ENCODE peak calls at places on chromosomes 7 and 10, in nine cellular contexts. One of them, this sample, is unnamed.

GRCh38 chr7:29265208-29265923 is 70.8 kb downstream of the CHN2 start:
- DNase-seq in pancreas: no peak
- DNase-seq in adipocyte: no peak
- DNase-seq in neural progenitor cell: peak; percentile 51
- DNase-seq in CD8-positive, alpha-beta T cell: no peak
- DNase-seq in heart left ventricle: no peak
- DNase-seq in neuronal stem cell: no peak
- DNase-seq in hepatocyte: no peak
- DNase-seq in adrenal gland: no peak
- DNase-seq in this sample: no peak

GRCh38 chr7:13627455-13627854 is 362.0 kb downstream of the ETV1 start:
- DNase-seq in pancreas: no peak
- DNase-seq in adipocyte: no peak
- DNase-seq in neural progenitor cell: no peak
- DNase-seq in CD8-positive, alpha-beta T cell: no peak
- DNase-seq in heart left ventricle: no peak
- DNase-seq in neuronal stem cell: no peak
- DNase-seq in hepatocyte: no peak
- DNase-seq in adrenal gland: no peak
- DNase-seq in this sample: no peak

GRCh38 chr7:69049341-69049740 is 548.9 kb upstream of the AUTS2 start:
- DNase-seq in pancreas: no peak
- DNase-seq in adipocyte: no peak
- DNase-seq in neural progenitor cell: no peak
- DNase-seq in CD8-positive, alpha-beta T cell: no peak
- DNase-seq in heart left ventricle: no peak
- DNase-seq in neuronal stem cell: no peak
- DNase-seq in hepatocyte: no peak
- DNase-seq in adrenal gland: no peak
- DNase-seq in this sample: no peak

GRCh38 chr10:18830277-18830676 is 171.0 kb downstream of the ARL5B start:
- DNase-seq in pancreas: no peak
- DNase-seq in adipocyte: no peak
- DNase-seq in neural progenitor cell: no peak
- DNase-seq in CD8-positive, alpha-beta T cell: no peak
- DNase-seq in heart left ventricle: no peak
- DNase-seq in neuronal stem cell: no peak
- DNase-seq in hepatocyte: no peak
- DNase-seq in adrenal gland: no peak
- DNase-seq in this sample: no peak

GRCh38 chr7:24981544-24981951 is 1.6 kb upstream of the OSBPL3 start:
- DNase-seq in pancreas: peak; percentile 26
- DNase-seq in adipocyte: peak; percentile 78
- DNase-seq in neural progenitor cell: peak; percentile 57
- DNase-seq in CD8-positive, alpha-beta T cell: peak; percentile 48
- DNase-seq in heart left ventricle: peak; percentile 75
- DNase-seq in neuronal stem cell: no peak
- DNase-seq in hepatocyte: peak; percentile 73
- DNase-seq in adrenal gland: peak; percentile 31
- DNase-seq in this sample: peak; percentile 87

GRCh38 chr7:28096713-28097112 is 83.9 kb downstream of the JAZF1 start:
- DNase-seq in pancreas: peak; percentile 35
- DNase-seq in adipocyte: peak; percentile 89
- DNase-seq in neural progenitor cell: peak; percentile 62
- DNase-seq in CD8-positive, alpha-beta T cell: no peak
- DNase-seq in heart left ventricle: no peak
- DNase-seq in neuronal stem cell: peak; percentile 51
- DNase-seq in hepatocyte: peak; percentile 73
- DNase-seq in adrenal gland: peak; percentile 64
- DNase-seq in this sample: peak; percentile 83

GRCh38 chr7:46485481-46486065 is 564.5 kb upstream of the IGFBP3 start:
- DNase-seq in pancreas: no peak
- DNase-seq in adipocyte: peak; percentile 22
- DNase-seq in neural progenitor cell: no peak
- DNase-seq in CD8-positive, alpha-beta T cell: no peak
- DNase-seq in heart left ventricle: no peak
- DNase-seq in neuronal stem cell: no peak
- DNase-seq in hepatocyte: no peak
- DNase-seq in adrenal gland: no peak
- DNase-seq in this sample: peak; percentile 57

GRCh38 chr10:34134602-34135001 is 680.5 kb downstream of the PARD3 start:
- DNase-seq in pancreas: no peak
- DNase-seq in adipocyte: no peak
- DNase-seq in neural progenitor cell: no peak
- DNase-seq in CD8-positive, alpha-beta T cell: no peak
- DNase-seq in heart left ventricle: no peak
- DNase-seq in neuronal stem cell: no peak
- DNase-seq in hepatocyte: no peak
- DNase-seq in adrenal gland: no peak
- DNase-seq in this sample: no peak

GRCh38 chr10:115355162-115355760 is 262.1 kb downstream of the ATRNL1 start:
- DNase-seq in pancreas: peak; percentile 32
- DNase-seq in adipocyte: peak; percentile 76
- DNase-seq in neural progenitor cell: peak; percentile 85
- DNase-seq in CD8-positive, alpha-beta T cell: no peak
- DNase-seq in heart left ventricle: no peak
- DNase-seq in neuronal stem cell: peak; percentile 65
- DNase-seq in hepatocyte: peak; percentile 82
- DNase-seq in adrenal gland: peak; percentile 56
- DNase-seq in this sample: peak; percentile 13

GRCh38 chr7:131235489-131236317 is 92.0 kb upstream of the MKLN1 start:
- DNase-seq in pancreas: peak; percentile 19
- DNase-seq in adipocyte: peak; percentile 85
- DNase-seq in neural progenitor cell: no peak
- DNase-seq in CD8-positive, alpha-beta T cell: peak; percentile 87
- DNase-seq in heart left ventricle: no peak
- DNase-seq in neuronal stem cell: no peak
- DNase-seq in hepatocyte: peak; percentile 18
- DNase-seq in adrenal gland: peak; percentile 45
- DNase-seq in this sample: peak; percentile 90

GRCh38 chr10:128739937-128740336 is 613.7 kb upstream of the MKI67 start:
- DNase-seq in pancreas: no peak
- DNase-seq in adipocyte: no peak
- DNase-seq in neural progenitor cell: no peak
- DNase-seq in CD8-positive, alpha-beta T cell: no peak
- DNase-seq in heart left ventricle: no peak
- DNase-seq in neuronal stem cell: no peak
- DNase-seq in hepatocyte: no peak
- DNase-seq in adrenal gland: no peak
- DNase-seq in this sample: no peak

GRCh38 chr7:106770191-106770590 is 94.9 kb upstream of the PIK3CG start:
- DNase-seq in pancreas: no peak
- DNase-seq in adipocyte: peak; percentile 86
- DNase-seq in neural progenitor cell: no peak
- DNase-seq in CD8-positive, alpha-beta T cell: no peak
- DNase-seq in heart left ventricle: no peak
- DNase-seq in neuronal stem cell: no peak
- DNase-seq in hepatocyte: no peak
- DNase-seq in adrenal gland: no peak
- DNase-seq in this sample: no peak

GRCh38 chr10:124383496-124383895 is 35.2 kb downstream of the OAT start:
- DNase-seq in pancreas: no peak
- DNase-seq in adipocyte: no peak
- DNase-seq in neural progenitor cell: no peak
- DNase-seq in CD8-positive, alpha-beta T cell: no peak
- DNase-seq in heart left ventricle: no peak
- DNase-seq in neuronal stem cell: no peak
- DNase-seq in hepatocyte: no peak
- DNase-seq in adrenal gland: no peak
- DNase-seq in this sample: no peak

GRCh38 chr7:135877799-135878198 is 99.4 kb downstream of the MTPN start:
- DNase-seq in pancreas: no peak
- DNase-seq in adipocyte: peak; percentile 19
- DNase-seq in neural progenitor cell: no peak
- DNase-seq in CD8-positive, alpha-beta T cell: no peak
- DNase-seq in heart left ventricle: no peak
- DNase-seq in neuronal stem cell: no peak
- DNase-seq in hepatocyte: peak; percentile 76
- DNase-seq in adrenal gland: no peak
- DNase-seq in this sample: no peak

GRCh38 chr7:148867571-148868377 is 16.3 kb downstream of the EZH2 start:
- DNase-seq in pancreas: no peak
- DNase-seq in adipocyte: no peak
- DNase-seq in neural progenitor cell: no peak
- DNase-seq in CD8-positive, alpha-beta T cell: no peak
- DNase-seq in heart left ventricle: no peak
- DNase-seq in neuronal stem cell: no peak
- DNase-seq in hepatocyte: no peak
- DNase-seq in adrenal gland: no peak
- DNase-seq in this sample: no peak
- H3K4me1 ChIP-seq in pancreas: no peaks in the 10 kb centered on the region
- H3K4me1 ChIP-seq in adipocyte: no peaks in the 10 kb centered on the region
- H3K4me1 ChIP-seq in neural progenitor cell: peaks cover 5% of the 10 kb centered on the region
- H3K4me1 ChIP-seq in CD8-positive, alpha-beta T cell: no peaks in the 10 kb centered on the region
- H3K4me1 ChIP-seq in heart left ventricle: peaks cover 9% of the 10 kb centered on the region
- H3K4me1 ChIP-seq in neuronal stem cell: peaks cover 1% of the 10 kb centered on the region
- H3K4me1 ChIP-seq in hepatocyte: no peaks in the 10 kb centered on the region
- H3K4me1 ChIP-seq in adrenal gland: peaks cover 3% of the 10 kb centered on the region
- H3K4me1 ChIP-seq in this sample: no peaks in the 10 kb centered on the region

GRCh38 chr10:86830043-86830591 is 73.7 kb downstream of the BMPR1A start:
- DNase-seq in pancreas: no peak
- DNase-seq in adipocyte: no peak
- DNase-seq in neural progenitor cell: no peak
- DNase-seq in CD8-positive, alpha-beta T cell: no peak
- DNase-seq in heart left ventricle: no peak
- DNase-seq in neuronal stem cell: no peak
- DNase-seq in hepatocyte: no peak
- DNase-seq in adrenal gland: no peak
- DNase-seq in this sample: no peak
- H3K4me1 ChIP-seq in pancreas: peaks cover 25% of the 10 kb centered on the region
- H3K4me1 ChIP-seq in adipocyte: peaks cover 12% of the 10 kb centered on the region
- H3K4me1 ChIP-seq in neural progenitor cell: peaks cover 13% of the 10 kb centered on the region
- H3K4me1 ChIP-seq in CD8-positive, alpha-beta T cell: no peaks in the 10 kb centered on the region
- H3K4me1 ChIP-seq in heart left ventricle: peaks cover 12% of the 10 kb centered on the region
- H3K4me1 ChIP-seq in neuronal stem cell: peaks cover 4% of the 10 kb centered on the region
- H3K4me1 ChIP-seq in hepatocyte: no peaks in the 10 kb centered on the region
- H3K4me1 ChIP-seq in adrenal gland: peaks cover 24% of the 10 kb centered on the region
- H3K4me1 ChIP-seq in this sample: no peaks in the 10 kb centered on the region

GRCh38 chr7:42235734-42236133 is 1.3 kb downstream of the GLI3 start:
- DNase-seq in pancreas: no peak
- DNase-seq in adipocyte: peak; percentile 53
- DNase-seq in neural progenitor cell: peak; percentile 39
- DNase-seq in CD8-positive, alpha-beta T cell: no peak
- DNase-seq in heart left ventricle: no peak
- DNase-seq in neuronal stem cell: no peak
- DNase-seq in hepatocyte: peak; percentile 21
- DNase-seq in adrenal gland: peak; percentile 25
- DNase-seq in this sample: peak; percentile 90
- H3K4me1 ChIP-seq in pancreas: no peaks in the 10 kb centered on the region
- H3K4me1 ChIP-seq in adipocyte: peaks cover 63% of the 10 kb centered on the region
- H3K4me1 ChIP-seq in neural progenitor cell: peaks cover 64% of the 10 kb centered on the region
- H3K4me1 ChIP-seq in CD8-positive, alpha-beta T cell: no peaks in the 10 kb centered on the region
- H3K4me1 ChIP-seq in heart left ventricle: peaks cover 6% of the 10 kb centered on the region
- H3K4me1 ChIP-seq in neuronal stem cell: peaks cover 15% of the 10 kb centered on the region
- H3K4me1 ChIP-seq in hepatocyte: peaks cover 27% of the 10 kb centered on the region
- H3K4me1 ChIP-seq in adrenal gland: peaks cover 19% of the 10 kb centered on the region
- H3K4me1 ChIP-seq in this sample: peaks cover 48% of the 10 kb centered on the region

DNA sequence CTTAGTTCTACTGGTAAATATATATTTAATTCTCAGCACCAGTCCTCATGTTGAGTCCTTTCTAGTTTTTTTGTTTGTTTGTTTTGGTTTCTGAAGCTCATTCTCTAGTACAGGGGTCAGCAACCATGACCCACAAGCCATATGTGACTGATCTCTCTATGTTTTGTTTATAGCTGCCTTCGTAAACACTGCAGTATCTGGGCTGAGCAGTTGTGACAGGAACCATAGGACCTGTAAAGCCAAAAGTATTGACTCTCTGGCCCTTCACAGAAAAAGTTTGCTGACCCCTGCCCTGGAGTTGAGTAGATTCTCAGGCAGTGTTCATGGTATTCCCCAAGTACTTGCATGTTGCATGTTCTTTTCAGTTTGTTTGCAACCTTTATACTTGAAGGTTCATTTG is 20.8 kb downstream of the NET1 start:
- DNase-seq in pancreas: no peak
- DNase-seq in adipocyte: no peak
- DNase-seq in neural progenitor cell: no peak
- DNase-seq in CD8-positive, alpha-beta T cell: no peak
- DNase-seq in heart left ventricle: no peak
- DNase-seq in neuronal stem cell: no peak
- DNase-seq in hepatocyte: no peak
- DNase-seq in adrenal gland: no peak
- DNase-seq in this sample: no peak
- H3K4me1 ChIP-seq in pancreas: peaks cover 11% of the 10 kb centered on the region
- H3K4me1 ChIP-seq in adipocyte: peaks cover 11% of the 10 kb centered on the region
- H3K4me1 ChIP-seq in neural progenitor cell: no peaks in the 10 kb centered on the region
- H3K4me1 ChIP-seq in CD8-positive, alpha-beta T cell: peaks cover 5% of the 10 kb centered on the region
- H3K4me1 ChIP-seq in heart left ventricle: no peaks in the 10 kb centered on the region
- H3K4me1 ChIP-seq in neuronal stem cell: peaks cover 2% of the 10 kb centered on the region
- H3K4me1 ChIP-seq in hepatocyte: no peaks in the 10 kb centered on the region
- H3K4me1 ChIP-seq in adrenal gland: no peaks in the 10 kb centered on the region
- H3K4me1 ChIP-seq in this sample: peaks cover 19% of the 10 kb centered on the region

DNA sequence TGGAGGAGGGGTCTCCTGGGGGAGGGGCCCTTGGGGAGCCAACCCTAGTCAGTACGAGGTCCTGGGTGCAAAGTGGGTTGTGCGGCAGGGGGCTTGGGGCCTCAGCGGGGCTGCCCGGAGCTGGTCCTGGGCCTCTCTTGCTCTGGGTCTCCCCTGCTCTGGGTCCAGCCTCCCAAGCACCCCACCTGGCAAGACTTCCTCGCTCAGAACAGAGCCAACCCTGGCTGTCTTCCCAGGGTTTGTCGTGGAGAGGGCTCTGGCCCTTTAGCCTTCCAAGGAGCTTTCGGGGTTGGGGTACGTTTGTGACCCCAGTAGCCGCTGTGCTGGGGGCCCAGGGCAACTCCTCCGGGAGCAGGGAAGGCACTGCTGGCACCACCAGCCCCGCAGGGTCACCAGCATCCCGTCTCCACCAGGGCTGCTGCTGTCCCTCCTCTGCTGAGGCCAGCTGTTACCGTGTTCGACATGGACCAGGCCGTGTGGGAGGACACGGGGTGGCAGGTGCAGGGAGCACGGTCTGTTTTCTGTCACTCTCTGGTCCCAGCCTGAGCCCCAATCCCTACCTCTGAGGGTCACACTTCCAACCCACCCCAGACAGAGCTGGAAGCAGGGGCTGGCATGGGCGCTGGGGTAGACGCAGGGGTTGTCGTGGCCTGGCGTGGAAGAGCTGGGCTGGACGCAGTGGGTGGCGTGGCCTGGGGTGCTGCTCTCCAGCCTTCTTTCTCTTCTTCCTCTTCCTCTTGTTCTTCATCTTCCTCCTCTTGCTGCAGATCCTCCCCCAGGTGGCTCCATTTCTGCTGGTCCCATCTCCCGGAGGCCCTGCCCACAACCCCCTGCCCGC is 22.9 kb downstream of the PWWP2B start:
- DNase-seq in pancreas: peak; percentile 61
- DNase-seq in adipocyte: no peak
- DNase-seq in neural progenitor cell: no peak
- DNase-seq in CD8-positive, alpha-beta T cell: no peak
- DNase-seq in heart left ventricle: peak; percentile 65
- DNase-seq in neuronal stem cell: no peak
- DNase-seq in hepatocyte: no peak
- DNase-seq in adrenal gland: peak; percentile 57
- DNase-seq in this sample: no peak
- H3K4me1 ChIP-seq in pancreas: peaks cover 52% of the 10 kb centered on the region
- H3K4me1 ChIP-seq in adipocyte: peaks cover 14% of the 10 kb centered on the region
- H3K4me1 ChIP-seq in neural progenitor cell: peaks cover 26% of the 10 kb centered on the region
- H3K4me1 ChIP-seq in CD8-positive, alpha-beta T cell: peaks cover 40% of the 10 kb centered on the region
- H3K4me1 ChIP-seq in heart left ventricle: peaks cover 75% of the 10 kb centered on the region
- H3K4me1 ChIP-seq in neuronal stem cell: peaks cover 30% of the 10 kb centered on the region
- H3K4me1 ChIP-seq in hepatocyte: peaks cover 62% of the 10 kb centered on the region
- H3K4me1 ChIP-seq in adrenal gland: peaks cover 70% of the 10 kb centered on the region
- H3K4me1 ChIP-seq in this sample: peaks cover 9% of the 10 kb centered on the region

GRCh38 chr10:132517951-132518521 is 19.6 kb upstream of the INPP5A start:
- DNase-seq in pancreas: no peak
- DNase-seq in adipocyte: no peak
- DNase-seq in neural progenitor cell: peak; percentile 47
- DNase-seq in CD8-positive, alpha-beta T cell: no peak
- DNase-seq in heart left ventricle: peak; percentile 67
- DNase-seq in neuronal stem cell: no peak
- DNase-seq in hepatocyte: no peak
- DNase-seq in adrenal gland: peak; percentile 36
- DNase-seq in this sample: peak; percentile 81
- H3K4me1 ChIP-seq in pancreas: peaks cover 36% of the 10 kb centered on the region
- H3K4me1 ChIP-seq in adipocyte: peaks cover 48% of the 10 kb centered on the region
- H3K4me1 ChIP-seq in neural progenitor cell: peaks cover 28% of the 10 kb centered on the region
- H3K4me1 ChIP-seq in CD8-positive, alpha-beta T cell: no peaks in the 10 kb centered on the region
- H3K4me1 ChIP-seq in heart left ventricle: peaks cover 67% of the 10 kb centered on the region
- H3K4me1 ChIP-seq in neuronal stem cell: peaks cover 30% of the 10 kb centered on the region
- H3K4me1 ChIP-seq in hepatocyte: peaks cover 59% of the 10 kb centered on the region
- H3K4me1 ChIP-seq in adrenal gland: peaks cover 50% of the 10 kb centered on the region
- H3K4me1 ChIP-seq in this sample: peaks cover 26% of the 10 kb centered on the region

This sample was measured in osteoblast.